ENCODE peak calls at places on chromosomes 6 and 20, in ten cellular contexts. One of them, this sample, is unnamed.

GRCh38 chr6:156977527-156978291 is 200.5 kb downstream of the ARID1B start:
- DNase-seq in neural crest cell: no peak
- DNase-seq in NCI-H1105 treated with DMSO at 0.1 percent for 48 hours: peak; percentile 64
- DNase-seq in WTC11: no peak
- DNase-seq in fibroblast of pulmonary artery: peak; percentile 44
- DNase-seq in ACHN: peak; percentile 55
- DNase-seq in renal cortical epithelial cell: peak; percentile 68
- DNase-seq in iris pigment epithelial cell: peak; percentile 49
- DNase-seq in endothelial cell: no peak
- DNase-seq in epithelial cell of esophagus: peak; percentile 59
- DNase-seq in this sample: no peak

GRCh38 chr6:99838607-99839006 is 155.4 kb downstream of the MCHR2 start:
- DNase-seq in fibroblast of pulmonary artery: no peak
- DNase-seq in ACHN: no peak
- DNase-seq in neural crest cell: no peak
- DNase-seq in WTC11: no peak
- DNase-seq in iris pigment epithelial cell: no peak
- DNase-seq in endothelial cell: no peak
- DNase-seq in renal cortical epithelial cell: no peak
- DNase-seq in epithelial cell of esophagus: no peak
- DNase-seq in NCI-H1105 treated with DMSO at 0.1 percent for 48 hours: no peak
- DNase-seq in this sample: no peak

GRCh38 chr6:137870286-137870685 is 3.2 kb downstream of the TNFAIP3 start:
- DNase-seq in fibroblast of pulmonary artery: no peak
- DNase-seq in NCI-H1105 treated with DMSO at 0.1 percent for 48 hours: no peak
- DNase-seq in epithelial cell of esophagus: peak; percentile 25
- DNase-seq in endothelial cell: no peak
- DNase-seq in iris pigment epithelial cell: no peak
- DNase-seq in neural crest cell: no peak
- DNase-seq in renal cortical epithelial cell: no peak
- DNase-seq in WTC11: no peak
- DNase-seq in ACHN: no peak
- DNase-seq in this sample: no peak

GRCh38 chr20:9723501-9723900 is 115.4 kb downstream of the PAK5 start:
- DNase-seq in WTC11: no peak
- DNase-seq in endothelial cell: no peak
- DNase-seq in epithelial cell of esophagus: no peak
- DNase-seq in iris pigment epithelial cell: no peak
- DNase-seq in fibroblast of pulmonary artery: no peak
- DNase-seq in NCI-H1105 treated with DMSO at 0.1 percent for 48 hours: no peak
- DNase-seq in neural crest cell: no peak
- DNase-seq in ACHN: no peak
- DNase-seq in renal cortical epithelial cell: no peak
- DNase-seq in this sample: no peak

GRCh38 chr6:150008588-150008987 is 16.7 kb downstream of the RAET1L start:
- DNase-seq in endothelial cell: no peak
- DNase-seq in fibroblast of pulmonary artery: no peak
- DNase-seq in neural crest cell: no peak
- DNase-seq in iris pigment epithelial cell: no peak
- DNase-seq in epithelial cell of esophagus: peak; percentile 60
- DNase-seq in NCI-H1105 treated with DMSO at 0.1 percent for 48 hours: no peak
- DNase-seq in ACHN: no peak
- DNase-seq in WTC11: no peak
- DNase-seq in renal cortical epithelial cell: no peak
- DNase-seq in this sample: peak; percentile 23

GRCh38 chr20:5234158-5234557 is 82.6 kb downstream of the PROKR2 start:
- DNase-seq in neural crest cell: no peak
- DNase-seq in endothelial cell: no peak
- DNase-seq in ACHN: no peak
- DNase-seq in iris pigment epithelial cell: no peak
- DNase-seq in NCI-H1105 treated with DMSO at 0.1 percent for 48 hours: no peak
- DNase-seq in epithelial cell of esophagus: no peak
- DNase-seq in WTC11: no peak
- DNase-seq in fibroblast of pulmonary artery: no peak
- DNase-seq in renal cortical epithelial cell: no peak
- DNase-seq in this sample: no peak

GRCh38 chr20:30593572-30593971 is 663.9 kb upstream of the DEFB115 start:
- DNase-seq in fibroblast of pulmonary artery: no peak
- DNase-seq in WTC11: peak; percentile 69
- DNase-seq in endothelial cell: no peak
- DNase-seq in renal cortical epithelial cell: no peak
- DNase-seq in iris pigment epithelial cell: no peak
- DNase-seq in NCI-H1105 treated with DMSO at 0.1 percent for 48 hours: peak; percentile 22
- DNase-seq in ACHN: no peak
- DNase-seq in neural crest cell: no peak
- DNase-seq in epithelial cell of esophagus: no peak
- DNase-seq in this sample: no peak

GRCh38 chr6:33860706-33861474 is 57.1 kb upstream of the MLN start:
- DNase-seq in neural crest cell: no peak
- DNase-seq in fibroblast of pulmonary artery: peak; percentile 44
- DNase-seq in endothelial cell: peak; percentile 30
- DNase-seq in iris pigment epithelial cell: peak; percentile 62
- DNase-seq in ACHN: no peak
- DNase-seq in epithelial cell of esophagus: peak; percentile 54
- DNase-seq in WTC11: no peak
- DNase-seq in renal cortical epithelial cell: no peak
- DNase-seq in NCI-H1105 treated with DMSO at 0.1 percent for 48 hours: no peak
- DNase-seq in this sample: peak; percentile 28

GRCh38 chr6:151170622-151171246 is 69.0 kb upstream of the AKAP12 start:
- DNase-seq in neural crest cell: no peak
- DNase-seq in renal cortical epithelial cell: no peak
- DNase-seq in ACHN: no peak
- DNase-seq in NCI-H1105 treated with DMSO at 0.1 percent for 48 hours: no peak
- DNase-seq in epithelial cell of esophagus: no peak
- DNase-seq in endothelial cell: no peak
- DNase-seq in fibroblast of pulmonary artery: no peak
- DNase-seq in iris pigment epithelial cell: no peak
- DNase-seq in WTC11: no peak
- DNase-seq in this sample: no peak

GRCh38 chr6:63272397-63272796 is 47.4 kb downstream of the LGSN start:
- DNase-seq in renal cortical epithelial cell: peak; percentile 45
- DNase-seq in ACHN: peak; percentile 48
- DNase-seq in endothelial cell: no peak
- DNase-seq in WTC11: no peak
- DNase-seq in neural crest cell: no peak
- DNase-seq in NCI-H1105 treated with DMSO at 0.1 percent for 48 hours: peak; percentile 50
- DNase-seq in fibroblast of pulmonary artery: peak; percentile 42
- DNase-seq in iris pigment epithelial cell: peak; percentile 34
- DNase-seq in epithelial cell of esophagus: peak; percentile 55
- DNase-seq in this sample: peak; percentile 2

GRCh38 chr6:84027340-84028183 is 6.0 kb upstream of the MRAP2 start:
- DNase-seq in renal cortical epithelial cell: peak; percentile 95
- DNase-seq in WTC11: no peak
- DNase-seq in iris pigment epithelial cell: peak; percentile 35
- DNase-seq in ACHN: no peak
- DNase-seq in neural crest cell: no peak
- DNase-seq in endothelial cell: no peak
- DNase-seq in fibroblast of pulmonary artery: peak; percentile 49
- DNase-seq in NCI-H1105 treated with DMSO at 0.1 percent for 48 hours: peak; percentile 91
- DNase-seq in epithelial cell of esophagus: peak; percentile 92
- DNase-seq in this sample: peak; percentile 86

GRCh38 chr20:59082981-59083380 is 40.4 kb upstream of the PRELID3B start:
- DNase-seq in renal cortical epithelial cell: peak; percentile 15
- DNase-seq in endothelial cell: no peak
- DNase-seq in iris pigment epithelial cell: peak; percentile 24
- DNase-seq in WTC11: no peak
- DNase-seq in NCI-H1105 treated with DMSO at 0.1 percent for 48 hours: no peak
- DNase-seq in fibroblast of pulmonary artery: peak; percentile 2
- DNase-seq in ACHN: peak; percentile 2
- DNase-seq in epithelial cell of esophagus: peak; percentile 87
- DNase-seq in neural crest cell: no peak
- DNase-seq in this sample: peak; percentile 47

GRCh38 chr20:47773381-47773786 is 11.9 kb downstream of the SULF2 start:
- DNase-seq in fibroblast of pulmonary artery: peak; percentile 39
- DNase-seq in ACHN: no peak
- DNase-seq in renal cortical epithelial cell: peak; percentile 71
- DNase-seq in WTC11: no peak
- DNase-seq in endothelial cell: no peak
- DNase-seq in neural crest cell: no peak
- DNase-seq in iris pigment epithelial cell: no peak
- DNase-seq in epithelial cell of esophagus: no peak
- DNase-seq in NCI-H1105 treated with DMSO at 0.1 percent for 48 hours: no peak
- DNase-seq in this sample: no peak

GRCh38 chr6:42493914-42494539 is 42.3 kb upstream of the TRERF1 start:
- DNase-seq in WTC11: no peak
- DNase-seq in NCI-H1105 treated with DMSO at 0.1 percent for 48 hours: no peak
- DNase-seq in epithelial cell of esophagus: no peak
- DNase-seq in renal cortical epithelial cell: no peak
- DNase-seq in iris pigment epithelial cell: no peak
- DNase-seq in endothelial cell: no peak
- DNase-seq in ACHN: no peak
- DNase-seq in neural crest cell: no peak
- DNase-seq in fibroblast of pulmonary artery: no peak
- DNase-seq in this sample: no peak

GRCh38 chr6:56806368-56806767 is 148.5 kb upstream of the BEND6 start:
- DNase-seq in NCI-H1105 treated with DMSO at 0.1 percent for 48 hours: no peak
- DNase-seq in renal cortical epithelial cell: no peak
- DNase-seq in epithelial cell of esophagus: no peak
- DNase-seq in endothelial cell: no peak
- DNase-seq in ACHN: no peak
- DNase-seq in fibroblast of pulmonary artery: no peak
- DNase-seq in iris pigment epithelial cell: no peak
- DNase-seq in neural crest cell: no peak
- DNase-seq in WTC11: no peak
- DNase-seq in this sample: no peak

GRCh38 chr6:117605169-117605826 is 3.0 kb upstream of the GOPC start:
- DNase-seq in epithelial cell of esophagus: peak; percentile 84
- DNase-seq in iris pigment epithelial cell: peak; percentile 83
- DNase-seq in renal cortical epithelial cell: peak; percentile 81
- DNase-seq in endothelial cell: peak; percentile 53
- DNase-seq in NCI-H1105 treated with DMSO at 0.1 percent for 48 hours: peak; percentile 86
- DNase-seq in neural crest cell: peak; percentile 41
- DNase-seq in fibroblast of pulmonary artery: peak; percentile 91
- DNase-seq in ACHN: peak; percentile 62
- DNase-seq in WTC11: no peak
- DNase-seq in this sample: peak; percentile 87

GRCh38 chr6:137024172-137024990 is 20.4 kb downstream of the IL20RA start:
- DNase-seq in neural crest cell: no peak
- DNase-seq in NCI-H1105 treated with DMSO at 0.1 percent for 48 hours: no peak
- DNase-seq in WTC11: no peak
- DNase-seq in iris pigment epithelial cell: no peak
- DNase-seq in fibroblast of pulmonary artery: no peak
- DNase-seq in endothelial cell: no peak
- DNase-seq in epithelial cell of esophagus: peak; percentile 10
- DNase-seq in renal cortical epithelial cell: peak; percentile 23
- DNase-seq in ACHN: no peak
- DNase-seq in this sample: no peak

GRCh38 chr6:87944541-87944954 is 103.1 kb upstream of the SPACA1 start:
- DNase-seq in neural crest cell: no peak
- DNase-seq in WTC11: peak; percentile 27
- DNase-seq in fibroblast of pulmonary artery: peak; percentile 41
- DNase-seq in ACHN: no peak
- DNase-seq in renal cortical epithelial cell: peak; percentile 46
- DNase-seq in iris pigment epithelial cell: peak; percentile 15
- DNase-seq in NCI-H1105 treated with DMSO at 0.1 percent for 48 hours: peak; percentile 46
- DNase-seq in epithelial cell of esophagus: peak; percentile 99
- DNase-seq in endothelial cell: no peak
- DNase-seq in this sample: peak; percentile 28

GRCh38 chr20:62769346-62770071 is 26.8 kb upstream of the MRGBP start:
- DNase-seq in ACHN: no peak
- DNase-seq in epithelial cell of esophagus: no peak
- DNase-seq in NCI-H1105 treated with DMSO at 0.1 percent for 48 hours: no peak
- DNase-seq in neural crest cell: no peak
- DNase-seq in fibroblast of pulmonary artery: no peak
- DNase-seq in endothelial cell: no peak
- DNase-seq in WTC11: no peak
- DNase-seq in iris pigment epithelial cell: no peak
- DNase-seq in renal cortical epithelial cell: no peak
- DNase-seq in this sample: no peak

GRCh38 chr6:134287863-134288537 is 29.9 kb downstream of the SGK1 start:
- DNase-seq in fibroblast of pulmonary artery: peak; percentile 43
- DNase-seq in endothelial cell: no peak
- DNase-seq in iris pigment epithelial cell: peak; percentile 89
- DNase-seq in renal cortical epithelial cell: no peak
- DNase-seq in ACHN: no peak
- DNase-seq in WTC11: no peak
- DNase-seq in neural crest cell: no peak
- DNase-seq in epithelial cell of esophagus: no peak
- DNase-seq in NCI-H1105 treated with DMSO at 0.1 percent for 48 hours: no peak
- DNase-seq in this sample: no peak

GRCh38 chr20:48159156-48159971 is 374.1 kb upstream of the SULF2 start:
- DNase-seq in renal cortical epithelial cell: no peak
- DNase-seq in fibroblast of pulmonary artery: no peak
- DNase-seq in ACHN: no peak
- DNase-seq in epithelial cell of esophagus: no peak
- DNase-seq in neural crest cell: no peak
- DNase-seq in iris pigment epithelial cell: no peak
- DNase-seq in endothelial cell: no peak
- DNase-seq in NCI-H1105 treated with DMSO at 0.1 percent for 48 hours: no peak
- DNase-seq in WTC11: no peak
- DNase-seq in this sample: no peak

GRCh38 chr6:89460713-89461112 is 27.8 kb downstream of the ANKRD6 start:
- DNase-seq in fibroblast of pulmonary artery: no peak
- DNase-seq in iris pigment epithelial cell: no peak
- DNase-seq in WTC11: no peak
- DNase-seq in NCI-H1105 treated with DMSO at 0.1 percent for 48 hours: no peak
- DNase-seq in ACHN: no peak
- DNase-seq in neural crest cell: no peak
- DNase-seq in endothelial cell: no peak
- DNase-seq in renal cortical epithelial cell: no peak
- DNase-seq in epithelial cell of esophagus: no peak
- DNase-seq in this sample: no peak

GRCh38 chr6:148681666-148682065 is 65.2 kb upstream of the UST start:
- DNase-seq in ACHN: no peak
- DNase-seq in iris pigment epithelial cell: no peak
- DNase-seq in NCI-H1105 treated with DMSO at 0.1 percent for 48 hours: no peak
- DNase-seq in endothelial cell: no peak
- DNase-seq in WTC11: no peak
- DNase-seq in neural crest cell: no peak
- DNase-seq in fibroblast of pulmonary artery: no peak
- DNase-seq in epithelial cell of esophagus: no peak
- DNase-seq in renal cortical epithelial cell: no peak
- DNase-seq in this sample: peak; percentile 21

GRCh38 chr20:21514553-21515251 is 838 bp upstream of the NKX2-2 start:
- DNase-seq in endothelial cell: no peak
- DNase-seq in WTC11: peak; percentile 89
- DNase-seq in epithelial cell of esophagus: no peak
- DNase-seq in ACHN: no peak
- DNase-seq in fibroblast of pulmonary artery: no peak
- DNase-seq in iris pigment epithelial cell: no peak
- DNase-seq in neural crest cell: no peak
- DNase-seq in renal cortical epithelial cell: no peak
- DNase-seq in NCI-H1105 treated with DMSO at 0.1 percent for 48 hours: no peak
- DNase-seq in this sample: no peak

GRCh38 chr6:111447051-111447450 is 36.0 kb downstream of the REV3L start:
- DNase-seq in iris pigment epithelial cell: peak; percentile 65
- DNase-seq in renal cortical epithelial cell: no peak
- DNase-seq in ACHN: no peak
- DNase-seq in epithelial cell of esophagus: no peak
- DNase-seq in fibroblast of pulmonary artery: no peak
- DNase-seq in WTC11: no peak
- DNase-seq in neural crest cell: no peak
- DNase-seq in endothelial cell: no peak
- DNase-seq in NCI-H1105 treated with DMSO at 0.1 percent for 48 hours: no peak
- DNase-seq in this sample: peak; percentile 78

GRCh38 chr6:22099241-22099640 is 197.6 kb downstream of the PRL start:
- DNase-seq in ACHN: no peak
- DNase-seq in WTC11: no peak
- DNase-seq in epithelial cell of esophagus: no peak
- DNase-seq in NCI-H1105 treated with DMSO at 0.1 percent for 48 hours: no peak
- DNase-seq in iris pigment epithelial cell: no peak
- DNase-seq in endothelial cell: no peak
- DNase-seq in fibroblast of pulmonary artery: no peak
- DNase-seq in renal cortical epithelial cell: peak; percentile 5
- DNase-seq in neural crest cell: no peak
- DNase-seq in this sample: no peak

GRCh38 chr6:150377211-150377781 is 8.5 kb downstream of the IYD start:
- DNase-seq in fibroblast of pulmonary artery: no peak
- DNase-seq in iris pigment epithelial cell: no peak
- DNase-seq in WTC11: no peak
- DNase-seq in epithelial cell of esophagus: no peak
- DNase-seq in neural crest cell: no peak
- DNase-seq in endothelial cell: no peak
- DNase-seq in ACHN: peak; percentile 80
- DNase-seq in NCI-H1105 treated with DMSO at 0.1 percent for 48 hours: no peak
- DNase-seq in renal cortical epithelial cell: peak; percentile 91
- DNase-seq in this sample: no peak

GRCh38 chr6:13063300-13063918 is 264.9 kb downstream of the TBC1D7 start:
- DNase-seq in fibroblast of pulmonary artery: no peak
- DNase-seq in ACHN: no peak
- DNase-seq in NCI-H1105 treated with DMSO at 0.1 percent for 48 hours: no peak
- DNase-seq in endothelial cell: no peak
- DNase-seq in neural crest cell: no peak
- DNase-seq in epithelial cell of esophagus: no peak
- DNase-seq in iris pigment epithelial cell: no peak
- DNase-seq in WTC11: no peak
- DNase-seq in renal cortical epithelial cell: no peak
- DNase-seq in this sample: peak; percentile 71